ENCODE peak calls at places on chromosomes 1 and 21, in ten cellular contexts. G, H, A, R, M, Q, Y, O, W and D are unnamed samples.

GRCh38 chr1:231866392-231867331 is 240.1 kb downstream of the DISC1 start:
- DNase-seq in G (peak), H (no peak), A (peak), R (peak), M (peak), Q (no peak), Y (no peak), O (peak), W (no peak), D (no peak)

GRCh38 chr1:31227891-31228290 is 11.8 kb downstream of the NKAIN1 start:
- DNase-seq in G (no peak), H (no peak), A (no peak), R (no peak), M (no peak), Q (no peak), Y (no peak), O (no peak), W (no peak), D (no peak)

GRCh38 chr1:105997516-105997915 is 1059.0 kb upstream of the PRMT6 start:
- DNase-seq in G (no peak), H (no peak), A (no peak), R (no peak), M (no peak), Q (no peak), Y (no peak), O (no peak), W (no peak), D (no peak)

GRCh38 chr1:27307851-27308598 is 13.9 kb upstream of the TMEM222 start:
- DNase-seq in G (no peak), H (no peak), A (no peak), R (no peak), M (no peak), Q (no peak), Y (no peak), O (no peak), W (no peak), D (no peak)

GRCh38 chr1:36706416-36706815 is 223.7 kb upstream of the CSF3R start:
- DNase-seq in G (no peak), H (no peak), A (no peak), R (no peak), M (no peak), Q (no peak), Y (no peak), O (no peak), W (no peak), D (no peak)

GRCh38 chr1:13764933-13765332 is 64.9 kb downstream of the PRDM2 start:
- DNase-seq in G (no peak), H (no peak), A (no peak), R (no peak), M (peak), Q (no peak), Y (no peak), O (no peak), W (no peak), D (no peak)

GRCh38 chr1:243754348-243754747 is 95.7 kb downstream of the AKT3 start:
- DNase-seq in G (no peak), H (no peak), A (no peak), R (no peak), M (no peak), Q (no peak), Y (peak), O (no peak), W (no peak), D (no peak)

GRCh38 chr1:177172866-177173265 is 2.1 kb downstream of the BRINP2 start:
- DNase-seq in G (peak), H (no peak), A (no peak), R (no peak), M (no peak), Q (no peak), Y (no peak), O (peak), W (no peak), D (no peak)

GRCh38 chr1:224626042-224626441 is 9.9 kb downstream of the CNIH3 start:
- DNase-seq in G (no peak), H (no peak), A (peak), R (no peak), M (no peak), Q (no peak), Y (no peak), O (peak), W (peak), D (peak)

GRCh38 chr1:179353546-179353945 is 12.2 kb upstream of the AXDND1 start:
- DNase-seq in G (no peak), H (peak), A (peak), R (no peak), M (no peak), Q (peak), Y (no peak), O (peak), W (no peak), D (no peak)

GRCh38 chr1:18107671-18108312 is at the start of gene IGSF21:
- DNase-seq in G (no peak), H (no peak), A (no peak), R (no peak), M (no peak), Q (no peak), Y (no peak), O (no peak), W (no peak), D (no peak)

GRCh38 chr1:114588196-114588689 is 6.8 kb upstream of the BCAS2 start:
- DNase-seq in G (no peak), H (no peak), A (no peak), R (no peak), M (no peak), Q (no peak), Y (no peak), O (no peak), W (no peak), D (no peak)
- TF ChIP-seq CTCF in G (no peak), H (no peak), A (no peak), R (no peak), M (no peak), Q (no peak), Y (no peak), O (no peak), W (no peak), D (no peak)

DNA sequence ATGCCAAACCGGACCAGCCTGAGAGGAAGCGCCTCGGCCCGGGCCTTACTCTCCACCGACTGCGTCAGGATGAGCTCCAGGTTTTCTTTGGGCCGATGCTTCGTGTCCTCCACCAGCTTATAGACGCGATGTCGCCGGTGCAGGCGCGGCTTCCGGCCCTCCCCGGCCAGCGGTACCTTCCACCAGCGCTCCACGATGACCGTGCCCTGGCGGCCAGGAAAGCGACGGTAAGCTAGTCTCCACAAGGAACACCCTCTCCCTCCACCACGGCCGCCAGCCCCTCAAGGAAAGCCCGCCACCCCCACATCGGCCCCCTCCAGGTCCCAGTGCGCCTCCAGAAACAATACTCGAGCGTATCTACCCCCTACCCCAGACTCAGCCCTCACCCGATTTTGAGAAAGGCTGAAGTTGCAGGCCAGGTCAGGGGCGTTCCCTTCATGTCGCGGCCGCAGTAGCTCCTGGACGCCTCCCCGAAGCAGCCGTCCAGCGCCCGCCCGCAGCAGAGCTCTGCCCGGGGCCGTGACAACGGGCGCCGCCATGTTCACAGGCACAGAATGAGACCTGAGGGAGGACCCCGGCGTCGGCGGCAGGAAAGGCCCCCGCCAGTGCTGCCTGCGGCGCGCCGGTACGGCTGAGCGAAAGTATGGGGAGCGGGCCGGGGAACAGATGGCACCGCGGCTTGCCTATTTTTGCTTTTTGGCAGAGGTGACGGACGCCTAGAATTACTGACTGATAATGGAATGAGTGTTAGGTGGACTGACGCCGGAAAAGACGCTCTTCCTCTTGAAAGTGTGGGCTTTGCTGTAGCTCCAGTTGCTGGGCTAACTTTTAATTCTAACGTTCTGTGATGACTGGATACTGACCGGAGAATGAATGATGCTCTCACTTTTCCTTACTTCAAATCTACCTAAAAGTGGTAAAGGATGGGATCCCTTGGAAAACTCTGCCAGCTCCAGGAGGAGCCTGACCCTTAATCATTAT is at the start of gene MRPL9:
- DNase-seq in G (peak), H (peak), A (peak), R (peak), M (peak), Q (peak), Y (peak), O (peak), W (peak), D (peak)
- TF ChIP-seq CTCF in G (no peak), H (no peak), A (peak), R (no peak), M (no peak), Q (no peak), Y (no peak), O (no peak), W (no peak), D (no peak)

DNA sequence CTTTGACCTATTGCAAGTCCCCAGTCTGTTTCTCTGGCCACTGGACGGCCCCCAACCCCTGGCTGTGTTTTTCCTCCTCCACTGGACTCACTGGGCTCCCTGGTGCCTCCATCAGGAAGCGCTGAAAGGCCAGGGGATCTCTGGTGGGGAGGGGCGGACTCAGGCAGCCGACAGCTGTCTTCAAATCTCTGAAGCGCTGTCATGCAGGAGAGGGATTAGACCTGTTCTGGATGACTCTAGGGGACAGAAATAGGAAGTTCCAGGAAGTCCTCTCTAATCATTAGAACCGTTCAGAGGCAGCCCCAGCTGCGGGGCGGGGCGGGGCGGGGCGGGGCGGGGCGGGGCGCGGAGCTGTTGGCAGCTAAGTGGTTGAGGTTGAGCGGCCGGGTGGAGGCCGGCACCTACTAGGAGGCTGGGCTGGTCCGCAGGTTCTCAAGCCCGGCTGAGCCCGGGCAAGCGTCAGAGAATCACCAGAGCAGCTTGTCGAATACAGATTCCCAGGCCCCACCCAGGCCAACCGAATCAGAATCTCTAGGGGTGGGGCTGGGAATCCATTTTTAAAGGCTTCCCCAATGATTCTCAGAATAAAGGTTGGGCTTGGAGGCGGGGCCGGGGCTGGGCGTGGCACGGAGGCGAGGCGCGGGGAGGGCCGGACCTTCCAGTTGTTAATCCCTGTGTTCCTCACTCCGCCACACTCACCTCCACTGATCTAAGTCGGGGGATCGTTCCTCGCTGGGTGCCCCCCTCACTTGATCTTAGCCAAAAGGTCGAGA is 11.4 kb upstream of the PHLDA3 start:
- DNase-seq in G (peak), H (peak), A (peak), R (peak), M (peak), Q (no peak), Y (peak), O (peak), W (no peak), D (peak)
- TF ChIP-seq CTCF in G (no peak), H (no peak), A (peak), R (peak), M (no peak), Q (peak), Y (no peak), O (peak), W (peak), D (no peak)

DNA sequence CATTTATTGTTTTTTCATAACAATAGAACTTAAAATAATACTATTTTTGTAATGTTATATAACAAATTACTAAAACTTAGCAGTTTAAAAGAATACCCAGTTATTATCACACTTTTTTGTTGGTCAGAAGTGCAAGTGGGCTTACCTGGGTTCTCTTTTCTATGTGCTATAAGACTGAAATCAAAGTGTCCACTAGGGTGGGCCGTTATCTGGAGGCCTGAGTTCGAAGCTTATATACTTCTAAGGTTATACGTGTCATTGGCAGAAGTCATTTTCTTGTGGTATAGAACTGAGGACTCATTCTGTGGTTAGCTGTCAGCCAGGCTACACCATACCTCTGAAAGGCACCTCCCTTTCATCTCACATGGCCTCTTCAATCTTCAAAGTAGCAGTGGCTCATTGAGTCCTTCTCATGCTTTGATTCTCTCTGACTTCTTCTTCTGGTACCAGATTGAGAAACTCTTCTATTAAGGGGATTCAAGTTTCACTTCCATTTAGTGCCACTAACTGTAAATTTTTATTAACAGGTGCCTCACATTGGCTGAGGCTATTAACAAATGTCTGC is 414.3 kb downstream of the AMY1C start:
- DNase-seq in G (no peak), H (no peak), A (no peak), R (no peak), M (no peak), Q (no peak), Y (no peak), O (no peak), W (no peak), D (no peak)
- TF ChIP-seq CTCF in G (no peak), H (no peak), A (no peak), R (no peak), M (no peak), Q (no peak), Y (no peak), O (no peak), W (no peak), D (no peak)

GRCh38 chr1:182495693-182496092 is 45.7 kb downstream of the RGSL1 start:
- DNase-seq in G (no peak), H (no peak), A (no peak), R (no peak), M (no peak), Q (no peak), Y (no peak), O (no peak), W (no peak), D (no peak)
- TF ChIP-seq CTCF in G (no peak), H (no peak), A (no peak), R (no peak), M (no peak), Q (no peak), Y (no peak), O (no peak), W (no peak), D (no peak)

DNA sequence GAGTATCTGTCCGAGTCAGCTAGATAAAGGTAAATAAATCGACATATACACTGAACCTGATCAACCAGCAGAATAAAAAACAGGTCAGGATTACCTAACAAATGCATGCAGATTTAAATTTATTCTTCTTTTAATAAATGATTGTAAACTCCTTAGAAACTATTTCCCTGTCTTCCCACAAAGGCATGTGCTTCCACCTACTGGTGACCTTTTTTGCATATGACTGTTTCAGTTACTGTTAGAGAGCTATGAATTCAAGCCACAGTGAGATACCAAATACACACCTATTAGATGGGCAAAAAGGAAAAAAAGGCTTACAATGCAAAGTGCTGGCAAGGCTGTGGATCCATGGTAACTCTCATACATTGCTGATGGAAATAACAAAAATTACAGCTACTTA is 957.4 kb upstream of the NCAM2 start:
- DNase-seq in G (no peak), H (no peak), A (no peak), R (no peak), M (no peak), Q (no peak), Y (no peak), O (no peak), W (no peak), D (no peak)
- TF ChIP-seq CTCF in G (no peak), H (no peak), A (no peak), R (peak), M (no peak), Q (no peak), Y (no peak), O (no peak), W (peak), D (no peak)

GRCh38 chr1:63557365-63557987 is 34.2 kb downstream of the EFCAB7 start:
- DNase-seq in G (peak), H (no peak), A (peak), R (no peak), M (peak), Q (peak), Y (no peak), O (peak), W (no peak), D (no peak)
- TF ChIP-seq CTCF in G (peak), H (no peak), A (peak), R (peak), M (peak), Q (peak), Y (peak), O (peak), W (peak), D (peak)

GRCh38 chr1:230594374-230594773 is 47.9 kb upstream of the COG2 start:
- DNase-seq in G (no peak), H (no peak), A (no peak), R (no peak), M (no peak), Q (no peak), Y (no peak), O (no peak), W (no peak), D (no peak)

GRCh38 chr1:230600111-230601000 is 41.9 kb upstream of the COG2 start:
- DNase-seq in G (no peak), H (no peak), A (no peak), R (no peak), M (no peak), Q (no peak), Y (no peak), O (no peak), W (no peak), D (no peak)

GRCh38 chr1:230592848-230593247 is 49.4 kb upstream of the COG2 start:
- DNase-seq in G (no peak), H (no peak), A (no peak), R (no peak), M (no peak), Q (no peak), Y (no peak), O (no peak), W (no peak), D (no peak)

GRCh38 chr1:230596306-230596705 is 46.0 kb upstream of the COG2 start:
- DNase-seq in G (no peak), H (no peak), A (no peak), R (no peak), M (no peak), Q (no peak), Y (no peak), O (no peak), W (no peak), D (no peak)

DNA sequence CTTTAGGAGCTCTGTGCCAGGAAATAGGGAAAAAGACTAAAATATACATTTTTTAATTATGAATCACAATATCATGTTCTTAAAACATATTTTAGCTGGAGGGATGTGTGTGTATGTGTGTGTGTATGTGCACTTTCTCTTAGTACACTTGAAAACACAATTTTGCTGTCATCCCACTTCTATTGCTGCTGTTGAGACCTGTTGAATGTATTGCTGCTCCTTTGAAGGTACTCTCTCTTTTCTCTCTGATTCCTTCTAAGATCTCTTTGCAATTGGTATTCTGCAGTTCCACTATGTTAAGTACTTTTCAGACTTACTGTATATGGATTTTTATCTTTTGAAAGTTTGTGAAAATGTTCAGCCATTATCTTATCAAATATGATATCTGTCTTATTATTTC is 43.5 kb upstream of the COG2 start:
- DNase-seq in G (no peak), H (no peak), A (no peak), R (no peak), M (no peak), Q (no peak), Y (no peak), O (no peak), W (no peak), D (no peak)
- TF ChIP-seq CTCF in G (no peak), H (no peak), A (no peak), R (no peak), M (no peak), Q (no peak), Y (no peak), O (no peak), W (no peak), D (no peak)